ENCODE peak calls at places on chromosomes 16 and 17, in eight cellular contexts. W, K, R, B, I, L, P and U are unnamed samples.

GRCh38 chr16:19718624-19718965 is 524 bp downstream of the IQCK start:
- DNase-seq in W (no peak), K (no peak), R (no peak), B (peak), I (no peak), L (no peak), P (no peak), U (no peak)

GRCh38 chr17:17043668-17044226 is 1.5 kb downstream of the MPRIP start:
- DNase-seq in W (no peak), K (peak), R (peak), B (no peak), I (no peak), L (no peak), P (no peak), U (no peak)

GRCh38 chr16:11326737-11327276 is 18.5 kb upstream of the RMI2 start:
- DNase-seq in W (no peak), K (no peak), R (no peak), B (no peak), I (no peak), L (no peak), P (no peak), U (no peak)

GRCh38 chr16:23072084-23072599 is 77.1 kb downstream of the USP31 start:
- DNase-seq in W (peak), K (peak), R (peak), B (peak), I (no peak), L (no peak), P (no peak), U (peak)

GRCh38 chr16:5228369-5228768 is 130.8 kb upstream of the EEF2KMT start:
- DNase-seq in W (no peak), K (no peak), R (no peak), B (no peak), I (no peak), L (no peak), P (no peak), U (no peak)

GRCh38 chr16:46830417-46830901 is 521 bp downstream of the C16orf87 start:
- DNase-seq in W (no peak), K (no peak), R (peak), B (peak), I (peak), L (no peak), P (no peak), U (no peak)

GRCh38 chr16:2428051-2428786 is 1.0 kb upstream of the CCNF start:
- DNase-seq in W (no peak), K (no peak), R (peak), B (peak), I (peak), L (no peak), P (no peak), U (no peak)

GRCh38 chr17:34736611-34737010 is 157.2 kb downstream of the TMEM132E start:
- DNase-seq in W (no peak), K (no peak), R (no peak), B (no peak), I (no peak), L (no peak), P (no peak), U (no peak)

GRCh38 chr17:65856865-65857264 is 295.4 kb upstream of the AXIN2 start:
- DNase-seq in W (no peak), K (no peak), R (no peak), B (peak), I (no peak), L (no peak), P (peak), U (no peak)

GRCh38 chr17:45703806-45704205 is 80.3 kb upstream of the CRHR1 start:
- DNase-seq in W (no peak), K (no peak), R (no peak), B (peak), I (no peak), L (no peak), P (no peak), U (no peak)

GRCh38 chr17:45277992-45278391 is 16.1 kb upstream of the SPATA32 start:
- DNase-seq in W (no peak), K (no peak), R (no peak), B (no peak), I (no peak), L (no peak), P (no peak), U (no peak)

GRCh38 chr16:75256059-75256870 is 4.8 kb upstream of the BCAR1 start:
- DNase-seq in W (no peak), K (no peak), R (no peak), B (no peak), I (no peak), L (no peak), P (no peak), U (no peak)

GRCh38 chr16:17275076-17275732 is 195.6 kb downstream of the XYLT1 start:
- DNase-seq in W (no peak), K (no peak), R (no peak), B (no peak), I (no peak), L (no peak), P (no peak), U (no peak)